ENCODE peak calls at places on chromosomes 4 and X, in five cellular contexts. One of them, this sample, is unnamed.

GRCh38 chrX:103400931-103401330 is 24.6 kb downstream of the BEX3 start:
- DNase-seq in fibroblast of mammary gland: no peak
- DNase-seq in fibroblast of pulmonary artery: no peak
- DNase-seq in bronchial epithelial cell: no peak
- DNase-seq in CD8-positive, alpha-beta T cell: no peak
- DNase-seq in this sample: no peak

GRCh38 chrX:9494806-9495205 is 29.9 kb downstream of the TBL1X start:
- DNase-seq in bronchial epithelial cell: no peak
- DNase-seq in fibroblast of pulmonary artery: peak
- DNase-seq in CD8-positive, alpha-beta T cell: no peak
- DNase-seq in fibroblast of mammary gland: peak
- DNase-seq in this sample: peak

GRCh38 chrX:112834016-112834855 is 6.4 kb downstream of the AMOT start:
- DNase-seq in fibroblast of mammary gland: peak
- DNase-seq in fibroblast of pulmonary artery: peak
- DNase-seq in bronchial epithelial cell: no peak
- DNase-seq in CD8-positive, alpha-beta T cell: no peak
- DNase-seq in this sample: no peak

GRCh38 chrX:45748443-45748842 is 547.8 kb upstream of the DIPK2B start:
- DNase-seq in fibroblast of mammary gland: peak
- DNase-seq in fibroblast of pulmonary artery: no peak
- DNase-seq in bronchial epithelial cell: no peak
- DNase-seq in CD8-positive, alpha-beta T cell: no peak
- DNase-seq in this sample: no peak

GRCh38 chrX:68724531-68725020 is 77.1 kb downstream of the STARD8 start:
- DNase-seq in bronchial epithelial cell: no peak
- DNase-seq in CD8-positive, alpha-beta T cell: no peak
- DNase-seq in fibroblast of mammary gland: no peak
- DNase-seq in fibroblast of pulmonary artery: no peak
- DNase-seq in this sample: no peak

GRCh38 chr4:5203925-5204324 is 152.6 kb downstream of the STK32B start:
- DNase-seq in CD8-positive, alpha-beta T cell: no peak
- DNase-seq in fibroblast of mammary gland: peak
- DNase-seq in fibroblast of pulmonary artery: no peak
- DNase-seq in bronchial epithelial cell: no peak
- DNase-seq in this sample: no peak

GRCh38 chrX:132592880-132593279 is 104.0 kb upstream of the MBNL3 start:
- DNase-seq in fibroblast of pulmonary artery: peak
- DNase-seq in bronchial epithelial cell: peak
- DNase-seq in CD8-positive, alpha-beta T cell: no peak
- DNase-seq in fibroblast of mammary gland: peak
- DNase-seq in this sample: peak

GRCh38 chr4:147853706-147854105 is 121.8 kb downstream of the ARHGAP10 start:
- DNase-seq in fibroblast of pulmonary artery: no peak
- DNase-seq in fibroblast of mammary gland: peak
- DNase-seq in CD8-positive, alpha-beta T cell: no peak
- DNase-seq in bronchial epithelial cell: no peak
- DNase-seq in this sample: no peak

GRCh38 chr4:184347251-184348239 is 126.8 kb downstream of the IRF2 start:
- DNase-seq in bronchial epithelial cell: peak
- DNase-seq in CD8-positive, alpha-beta T cell: no peak
- DNase-seq in fibroblast of mammary gland: peak
- DNase-seq in fibroblast of pulmonary artery: peak
- DNase-seq in this sample: peak

GRCh38 chr4:31458813-31459212 is 738.6 kb downstream of the PCDH7 start:
- DNase-seq in fibroblast of mammary gland: peak
- DNase-seq in bronchial epithelial cell: no peak
- DNase-seq in fibroblast of pulmonary artery: peak
- DNase-seq in CD8-positive, alpha-beta T cell: no peak
- DNase-seq in this sample: no peak

GRCh38 chrX:154719132-154719675 is 31.7 kb downstream of the GAB3 start:
- DNase-seq in CD8-positive, alpha-beta T cell: no peak
- DNase-seq in bronchial epithelial cell: peak
- DNase-seq in fibroblast of pulmonary artery: peak
- DNase-seq in fibroblast of mammary gland: peak
- DNase-seq in this sample: peak

GRCh38 chr4:107213410-107213809 is 177.3 kb upstream of the DKK2 start:
- DNase-seq in bronchial epithelial cell: no peak
- DNase-seq in CD8-positive, alpha-beta T cell: no peak
- DNase-seq in fibroblast of mammary gland: peak
- DNase-seq in fibroblast of pulmonary artery: peak
- DNase-seq in this sample: no peak

GRCh38 chrX:20315140-20315539 is 48.4 kb upstream of the RPS6KA3 start:
- DNase-seq in fibroblast of mammary gland: no peak
- DNase-seq in fibroblast of pulmonary artery: no peak
- DNase-seq in CD8-positive, alpha-beta T cell: no peak
- DNase-seq in bronchial epithelial cell: peak
- DNase-seq in this sample: peak

GRCh38 chr4:3792813-3793212 is 26.6 kb downstream of the ADRA2C start:
- DNase-seq in fibroblast of pulmonary artery: no peak
- DNase-seq in bronchial epithelial cell: no peak
- DNase-seq in fibroblast of mammary gland: peak
- DNase-seq in CD8-positive, alpha-beta T cell: no peak
- DNase-seq in this sample: no peak

GRCh38 chr4:166662266-166662843 is 571.9 kb downstream of the SPOCK3 start:
- DNase-seq in fibroblast of pulmonary artery: no peak
- DNase-seq in fibroblast of mammary gland: no peak
- DNase-seq in CD8-positive, alpha-beta T cell: no peak
- DNase-seq in bronchial epithelial cell: peak
- DNase-seq in this sample: peak

GRCh38 chr4:105179539-105180401 is 33.1 kb downstream of the TET2 start:
- DNase-seq in CD8-positive, alpha-beta T cell: no peak
- DNase-seq in fibroblast of mammary gland: peak
- DNase-seq in bronchial epithelial cell: no peak
- DNase-seq in fibroblast of pulmonary artery: no peak
- DNase-seq in this sample: no peak

GRCh38 chrX:52923781-52924241 is 26.7 kb downstream of the FAM156B start:
- DNase-seq in fibroblast of mammary gland: peak
- DNase-seq in fibroblast of pulmonary artery: peak
- DNase-seq in CD8-positive, alpha-beta T cell: no peak
- DNase-seq in bronchial epithelial cell: peak
- DNase-seq in this sample: peak

GRCh38 chrX:46294234-46294633 is 251.0 kb downstream of the ZNF674 start:
- DNase-seq in bronchial epithelial cell: no peak
- DNase-seq in fibroblast of mammary gland: peak
- DNase-seq in CD8-positive, alpha-beta T cell: no peak
- DNase-seq in fibroblast of pulmonary artery: no peak
- DNase-seq in this sample: no peak

GRCh38 chr4:186918466-186918865 is 194.8 kb upstream of the FAT1 start:
- DNase-seq in fibroblast of mammary gland: no peak
- DNase-seq in bronchial epithelial cell: no peak
- DNase-seq in fibroblast of pulmonary artery: no peak
- DNase-seq in CD8-positive, alpha-beta T cell: no peak
- DNase-seq in this sample: no peak

GRCh38 chr4:183142566-183143545 is 43.8 kb downstream of the WWC2 start:
- DNase-seq in fibroblast of pulmonary artery: peak
- DNase-seq in CD8-positive, alpha-beta T cell: no peak
- DNase-seq in bronchial epithelial cell: peak
- DNase-seq in fibroblast of mammary gland: peak
- DNase-seq in this sample: peak

GRCh38 chr4:10656988-10657387 is 27.6 kb downstream of the CLNK start:
- DNase-seq in fibroblast of mammary gland: no peak
- DNase-seq in CD8-positive, alpha-beta T cell: no peak
- DNase-seq in bronchial epithelial cell: peak
- DNase-seq in fibroblast of pulmonary artery: no peak
- DNase-seq in this sample: peak

DNA sequence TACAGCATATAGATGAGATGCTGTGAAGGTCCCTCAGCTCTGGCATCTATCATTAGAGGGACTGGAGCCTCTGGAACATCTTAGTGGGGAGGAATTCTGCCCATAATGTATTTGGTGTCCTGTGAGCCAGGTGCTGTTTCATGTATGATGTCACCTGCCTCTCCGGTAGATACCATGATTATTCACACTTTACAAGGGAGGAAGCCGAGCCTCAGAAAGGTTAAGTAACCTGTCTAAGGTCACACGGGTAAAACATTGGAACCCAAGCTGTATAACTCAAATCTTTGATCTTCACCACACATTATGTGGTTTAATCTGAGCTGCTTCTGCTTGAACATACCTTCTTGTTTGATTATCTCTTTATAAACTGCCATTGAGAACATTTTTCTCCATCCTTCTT is 442.8 kb downstream of the BCOR start:
- DNase-seq in fibroblast of mammary gland: no peak
- DNase-seq in fibroblast of pulmonary artery: no peak
- DNase-seq in bronchial epithelial cell: no peak
- DNase-seq in CD8-positive, alpha-beta T cell: no peak
- DNase-seq in this sample: no peak
- H3K4me3 ChIP-seq in fibroblast of mammary gland: no peak
- H3K4me3 ChIP-seq in fibroblast of pulmonary artery: no peak
- H3K4me3 ChIP-seq in bronchial epithelial cell: no peak
- H3K4me3 ChIP-seq in CD8-positive, alpha-beta T cell: no peak
- H3K4me3 ChIP-seq in this sample: no peak

DNA sequence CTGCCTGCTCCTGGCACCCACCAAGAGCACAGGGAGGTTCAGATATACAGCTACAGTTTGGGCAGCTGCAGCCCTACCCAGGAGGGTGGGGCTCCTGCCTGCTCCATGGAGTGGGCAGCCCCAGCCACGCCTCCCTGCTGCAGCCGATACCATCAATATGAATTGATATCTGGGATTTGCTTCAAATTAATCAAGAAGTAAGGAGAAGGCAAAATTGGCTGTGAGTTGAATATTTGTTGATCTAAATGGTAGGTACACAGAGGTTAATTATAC is 31.2 kb upstream of the ZNF280C start:
- DNase-seq in CD8-positive, alpha-beta T cell: no peak
- DNase-seq in fibroblast of mammary gland: no peak
- DNase-seq in bronchial epithelial cell: no peak
- DNase-seq in fibroblast of pulmonary artery: no peak
- DNase-seq in this sample: no peak
- TF ChIP-seq CTCF in CD8-positive, alpha-beta T cell: no peak
- TF ChIP-seq CTCF in fibroblast of mammary gland: no peak
- TF ChIP-seq CTCF in bronchial epithelial cell: no peak
- TF ChIP-seq CTCF in fibroblast of pulmonary artery: no peak
- TF ChIP-seq CTCF in this sample: no peak

GRCh38 chr4:89685277-89685676 is 151.7 kb downstream of the SNCA start:
- DNase-seq in bronchial epithelial cell: no peak
- DNase-seq in CD8-positive, alpha-beta T cell: no peak
- DNase-seq in fibroblast of mammary gland: no peak
- DNase-seq in fibroblast of pulmonary artery: no peak
- DNase-seq in this sample: no peak

GRCh38 chr4:89682808-89683207 is 154.2 kb downstream of the SNCA start:
- DNase-seq in bronchial epithelial cell: no peak
- DNase-seq in CD8-positive, alpha-beta T cell: no peak
- DNase-seq in fibroblast of pulmonary artery: no peak
- DNase-seq in fibroblast of mammary gland: no peak
- DNase-seq in this sample: peak

GRCh38 chr4:89684536-89684935 is 152.4 kb downstream of the SNCA start:
- DNase-seq in bronchial epithelial cell: peak
- DNase-seq in CD8-positive, alpha-beta T cell: no peak
- DNase-seq in fibroblast of mammary gland: no peak
- DNase-seq in fibroblast of pulmonary artery: no peak
- DNase-seq in this sample: peak

GRCh38 chr4:89681671-89682070 is 155.3 kb downstream of the SNCA start:
- DNase-seq in fibroblast of mammary gland: no peak
- DNase-seq in CD8-positive, alpha-beta T cell: no peak
- DNase-seq in bronchial epithelial cell: no peak
- DNase-seq in fibroblast of pulmonary artery: no peak
- DNase-seq in this sample: no peak

GRCh38 chr4:89681219-89681618 is 155.7 kb downstream of the SNCA start:
- DNase-seq in bronchial epithelial cell: peak
- DNase-seq in fibroblast of mammary gland: no peak
- DNase-seq in fibroblast of pulmonary artery: no peak
- DNase-seq in CD8-positive, alpha-beta T cell: no peak
- DNase-seq in this sample: peak
- H3K4me3 ChIP-seq in bronchial epithelial cell: peak
- H3K4me3 ChIP-seq in fibroblast of mammary gland: no peak
- H3K4me3 ChIP-seq in fibroblast of pulmonary artery: no peak
- H3K4me3 ChIP-seq in CD8-positive, alpha-beta T cell: no peak
- H3K4me3 ChIP-seq in this sample: peak

DNA sequence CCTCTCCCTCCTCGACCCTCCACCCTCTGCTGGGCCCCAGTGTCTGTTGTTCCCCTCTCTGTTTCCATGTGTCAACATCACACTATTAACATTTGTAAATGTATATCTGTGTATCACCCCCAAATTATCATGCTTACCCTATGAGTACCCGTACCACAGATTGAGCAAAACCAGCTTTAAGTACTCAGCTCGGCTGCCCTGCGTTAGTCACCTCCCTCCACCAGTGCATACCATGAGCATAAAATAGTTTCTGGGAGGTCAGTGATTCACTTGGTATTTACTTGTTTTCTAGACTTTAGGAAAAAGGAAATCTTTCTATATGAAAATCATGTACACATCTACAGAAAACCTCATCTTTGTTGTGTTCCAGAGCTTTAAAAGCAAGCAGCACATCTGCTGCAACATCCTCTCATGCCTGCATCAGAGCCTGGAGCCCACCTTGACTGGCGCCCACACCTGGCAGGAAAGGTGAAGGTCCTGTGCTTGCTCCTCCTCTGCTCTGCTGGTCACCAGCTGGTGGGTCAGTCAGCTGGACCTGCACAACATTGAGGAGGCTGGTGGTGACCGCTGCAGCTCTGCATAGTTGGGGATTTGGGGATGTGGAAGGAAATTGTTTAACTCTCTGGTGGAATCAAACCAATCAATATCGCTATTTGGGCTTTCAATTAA is 214.4 kb upstream of the KLF3 start:
- DNase-seq in CD8-positive, alpha-beta T cell: no peak
- DNase-seq in fibroblast of pulmonary artery: no peak
- DNase-seq in bronchial epithelial cell: peak
- DNase-seq in fibroblast of mammary gland: peak
- DNase-seq in this sample: peak
- TF ChIP-seq CTCF in CD8-positive, alpha-beta T cell: no peak
- TF ChIP-seq CTCF in fibroblast of pulmonary artery: no peak
- TF ChIP-seq CTCF in bronchial epithelial cell: no peak
- TF ChIP-seq CTCF in fibroblast of mammary gland: no peak
- TF ChIP-seq CTCF in this sample: no peak

GRCh38 chrX:17859609-17860178 is 1.4 kb downstream of the RAI2 start:
- DNase-seq in CD8-positive, alpha-beta T cell: no peak
- DNase-seq in bronchial epithelial cell: no peak
- DNase-seq in fibroblast of pulmonary artery: no peak
- DNase-seq in fibroblast of mammary gland: no peak
- DNase-seq in this sample: no peak
- H3K4me3 ChIP-seq in CD8-positive, alpha-beta T cell: peak
- H3K4me3 ChIP-seq in bronchial epithelial cell: no peak
- H3K4me3 ChIP-seq in fibroblast of pulmonary artery: no peak
- H3K4me3 ChIP-seq in fibroblast of mammary gland: no peak
- H3K4me3 ChIP-seq in this sample: no peak

GRCh38 chr4:55435136-55435535 is 39.4 kb downstream of the TMEM165 start:
- DNase-seq in fibroblast of mammary gland: peak
- DNase-seq in fibroblast of pulmonary artery: peak
- DNase-seq in CD8-positive, alpha-beta T cell: no peak
- DNase-seq in bronchial epithelial cell: peak
- DNase-seq in this sample: peak
- TF ChIP-seq CTCF in fibroblast of mammary gland: peak
- TF ChIP-seq CTCF in fibroblast of pulmonary artery: peak
- TF ChIP-seq CTCF in CD8-positive, alpha-beta T cell: no peak
- TF ChIP-seq CTCF in bronchial epithelial cell: peak
- TF ChIP-seq CTCF in this sample: peak

GRCh38 chr4:801436-802124 is 24.3 kb downstream of the CPLX1 start:
- DNase-seq in fibroblast of pulmonary artery: no peak
- DNase-seq in bronchial epithelial cell: no peak
- DNase-seq in fibroblast of mammary gland: no peak
- DNase-seq in CD8-positive, alpha-beta T cell: no peak
- DNase-seq in this sample: no peak
- H3K4me3 ChIP-seq in fibroblast of pulmonary artery: no peak
- H3K4me3 ChIP-seq in bronchial epithelial cell: no peak
- H3K4me3 ChIP-seq in fibroblast of mammary gland: no peak
- H3K4me3 ChIP-seq in CD8-positive, alpha-beta T cell: no peak
- H3K4me3 ChIP-seq in this sample: no peak

This sample was measured in epithelial cell of esophagus.